ENCODE peak calls at places on chromosomes 7 and 10, in seven cellular contexts. C is ecto neural progenitor cell; A is endodermal cell; G is stimulated activated CD8-positive, alpha-beta memory T cell treated with anti-CD3 and anti-CD28 coated beads, Interleukin-4, amount 100 ng/mL, for 48 hours; S is NCI-H774; Z is fibroblast of lung; P is T-helper 1 cell. E is an unnamed sample.

GRCh38 chr10:90407116-90407515 is 450.7 kb downstream of the HTR7 start:
- DNase-seq in C (no peak), A (no peak), G (no peak), S (no peak), Z (peak), P (no peak), E (no peak)

GRCh38 chr10:12471135-12471534 is 121.8 kb downstream of the CAMK1D start:
- DNase-seq in C (no peak), A (no peak), G (no peak), S (no peak), Z (no peak), P (no peak), E (no peak)

GRCh38 chr10:45580371-45580770 is 92.2 kb downstream of the ZFAND4 start:
- DNase-seq in C (no peak), A (no peak), G (no peak), S (no peak), Z (no peak), P (peak), E (no peak)

GRCh38 chr7:33243319-33243881 is 114.0 kb downstream of the BBS9 start:
- DNase-seq in C (no peak), A (no peak), G (no peak), S (no peak), Z (peak), P (no peak), E (no peak)

GRCh38 chr10:50343702-50344331 is 92.5 kb upstream of the ASAH2 start:
- DNase-seq in C (no peak), A (no peak), G (no peak), S (no peak), Z (no peak), P (no peak), E (no peak)

GRCh38 chr7:154886591-154886990 is 116.3 kb downstream of the PAXIP1 start:
- DNase-seq in C (no peak), A (no peak), G (no peak), S (no peak), Z (no peak), P (no peak), E (no peak)

GRCh38 chr10:33484787-33485186 is 150.3 kb upstream of the NRP1 start:
- DNase-seq in C (no peak), A (no peak), G (no peak), S (no peak), Z (peak), P (no peak), E (no peak)

GRCh38 chr10:68560201-68560915 is at the start of gene TET1:
- DNase-seq in C (peak), A (peak), G (peak), S (peak), Z (peak), P (peak), E (no peak)

GRCh38 chr10:56605043-56605442 is 244.0 kb upstream of the ZWINT start:
- DNase-seq in C (peak), A (peak), G (no peak), S (peak), Z (no peak), P (no peak), E (no peak)

GRCh38 chr7:69095649-69096048 is 502.6 kb upstream of the AUTS2 start:
- DNase-seq in C (no peak), A (no peak), G (no peak), S (no peak), Z (no peak), P (no peak), E (no peak)

GRCh38 chr7:1239455-1240295 is 7.0 kb downstream of the UNCX start:
- DNase-seq in C (no peak), A (peak), G (no peak), S (no peak), Z (no peak), P (no peak), E (no peak)

GRCh38 chr10:43679509-43679908 is 30.8 kb upstream of the ZNF32 start:
- DNase-seq in C (no peak), A (no peak), G (no peak), S (no peak), Z (peak), P (no peak), E (no peak)

GRCh38 chr10:43195557-43195956 is 57.3 kb downstream of the CSGALNACT2 start:
- DNase-seq in C (no peak), A (peak), G (no peak), S (no peak), Z (no peak), P (no peak), E (no peak)

GRCh38 chr7:8817448-8818036 is 384.1 kb downstream of the NXPH1 start:
- DNase-seq in C (no peak), A (no peak), G (no peak), S (no peak), Z (no peak), P (no peak), E (no peak)

GRCh38 chr7:32515890-32516550 is 20.7 kb downstream of the AVL9 start:
- DNase-seq in C (no peak), A (no peak), G (no peak), S (no peak), Z (no peak), P (peak), E (no peak)

GRCh38 chr10:58773942-58774341 is 261.3 kb downstream of the BICC1 start:
- DNase-seq in C (no peak), A (no peak), G (no peak), S (no peak), Z (no peak), P (no peak), E (no peak)